ENCODE peak calls at places on chromosomes 16 and 17, in four cellular contexts. D is A549, K is adrenal gland, I is ovary. E is an unnamed sample.

GRCh38 chr16:79816081-79816497 is 215.6 kb upstream of the MAF start:
- DNase-seq in D (no peak), K (no peak), I (no peak), E (no peak)

GRCh38 chr16:31713945-31714898 is 159.4 kb upstream of the ZNF267 start:
- DNase-seq in D (no peak), K (peak; percentile 48), I (no peak), E (no peak)

GRCh38 chr16:66107661-66108060 is 258.8 kb upstream of the CDH5 start:
- DNase-seq in D (no peak), K (no peak), I (no peak), E (no peak)

GRCh38 chr17:61469474-61469873 is 17.3 kb downstream of the TBX4 start:
- DNase-seq in D (no peak), K (no peak), I (no peak), E (no peak)

GRCh38 chr16:56610609-56611111 is 2.3 kb downstream of the MT2A start:
- DNase-seq in D (no peak), K (no peak), I (no peak), E (no peak)

GRCh38 chr16:31505483-31505882 is 2.7 kb downstream of the RUSF1 start:
- DNase-seq in D (no peak), K (no peak), I (no peak), E (no peak)

GRCh38 chr17:28953444-28954118 is 2.3 kb upstream of the PHF12 start:
- DNase-seq in D (peak; percentile 68), K (peak; percentile 78), I (peak; percentile 66), E (peak; percentile 32)

GRCh38 chr16:27880312-27880711 is 183.2 kb downstream of the GSG1L start:
- DNase-seq in D (no peak), K (no peak), I (no peak), E (no peak)

GRCh38 chr17:77420804-77421634 is 280.2 kb downstream of the SEC14L1 start:
- DNase-seq in D (peak; percentile 70), K (no peak), I (peak; percentile 82), E (peak; percentile 59)

GRCh38 chr17:72135546-72136325 is 14.9 kb downstream of the SOX9 start:
- DNase-seq in D (no peak), K (no peak), I (no peak), E (no peak)

GRCh38 chr17:48074322-48075054 is 26.3 kb downstream of the NFE2L1 start:
- DNase-seq in D (peak; percentile 80), K (peak; percentile 96), I (peak; percentile 88), E (peak; percentile 79)

GRCh38 chr17:56499799-56500388 is 93.6 kb upstream of the NOG start:
- DNase-seq in D (peak; percentile 66), K (no peak), I (no peak), E (no peak)

GRCh38 chr17:75652934-75653549 is 13.9 kb downstream of the RECQL5 start:
- DNase-seq in D (peak; percentile 58), K (no peak), I (no peak), E (no peak)

GRCh38 chr16:23833960-23834685 is 1.7 kb upstream of the PRKCB start:
- DNase-seq in D (no peak), K (no peak), I (no peak), E (no peak)

GRCh38 chr16:1984347-1985225 is 593 bp downstream of the GFER start:
- DNase-seq in D (no peak), K (no peak), I (no peak), E (no peak)

GRCh38 chr17:79558573-79558900 is 52.3 kb downstream of the RBFOX3 start:
- DNase-seq in D (no peak), K (no peak), I (no peak), E (no peak)

GRCh38 chr16:28596840-28597691 is at the start of gene SULT1A2:
- DNase-seq in D (no peak), K (no peak), I (no peak), E (no peak)

GRCh38 chr17:36591434-36592315 is at the start of gene DHRS11:
- DNase-seq in D (peak; percentile 73), K (peak; percentile 89), I (peak; percentile 83), E (peak; percentile 68)

GRCh38 chr16:85567101-85567866 is 45.8 kb upstream of the GSE1 start:
- DNase-seq in D (no peak), K (no peak), I (no peak), E (no peak)

GRCh38 chr16:28820016-28820415 is 2.8 kb upstream of the ATXN2L start:
- DNase-seq in D (peak; percentile 50), K (no peak), I (peak; percentile 45), E (no peak)

GRCh38 chr17:145671-146541 is 8.5 kb downstream of the SCGB1C2 start:
- DNase-seq in D (no peak), K (peak; percentile 48), I (peak; percentile 20), E (peak; percentile 3)

GRCh38 chr17:2388705-2389099 is 12.2 kb downstream of the MNT start:
- DNase-seq in D (peak; percentile 67), K (no peak), I (no peak), E (no peak)

GRCh38 chr17:74512624-74513084 is 18.6 kb downstream of the CD300LB start:
- DNase-seq in D (peak; percentile 15), K (peak; percentile 51), I (no peak), E (no peak)

GRCh38 chr16:89410794-89411309 is 79.5 kb downstream of the ANKRD11 start:
- DNase-seq in D (no peak), K (peak; percentile 86), I (peak; percentile 45), E (peak; percentile 91)

GRCh38 chr16:89408315-89408714 is 82.0 kb downstream of the ANKRD11 start:
- DNase-seq in D (no peak), K (peak; percentile 73), I (no peak), E (no peak)

GRCh38 chr16:89410322-89410721 is 80.0 kb downstream of the ANKRD11 start:
- DNase-seq in D (no peak), K (no peak), I (no peak), E (no peak)

GRCh38 chr16:89407925-89408300 is 82.4 kb downstream of the ANKRD11 start:
- DNase-seq in D (no peak), K (peak; percentile 76), I (no peak), E (no peak)

GRCh38 chr16:89409161-89409711 is 81.1 kb downstream of the ANKRD11 start:
- DNase-seq in D (no peak), K (no peak), I (no peak), E (no peak)
- H3K4me1 ChIP-seq in D (peaks cover 64% of the 10 kb centered on the region), K (peaks cover 48% of the 10 kb centered on the region), I (peaks cover 53% of the 10 kb centered on the region), E (peaks cover 30% of the 10 kb centered on the region)

GRCh38 chr16:57668630-57669475 is 747 bp downstream of the ADGRG3 start:
- DNase-seq in D (no peak), K (no peak), I (no peak), E (no peak)

GRCh38 chr16:57667069-57667525 is 1.0 kb upstream of the ADGRG3 start:
- DNase-seq in D (no peak), K (no peak), I (no peak), E (no peak)

GRCh38 chr16:57669476-57670162 is 1.5 kb downstream of the ADGRG3 start:
- DNase-seq in D (no peak), K (no peak), I (no peak), E (no peak)

GRCh38 chr16:57667526-57668258 is 414 bp upstream of the ADGRG3 start:
- DNase-seq in D (peak; percentile 54), K (peak; percentile 82), I (peak; percentile 41), E (no peak)

GRCh38 chr16:57668259-57668563 is at the start of gene ADGRG3:
- DNase-seq in D (no peak), K (no peak), I (no peak), E (no peak)
- H3K4me3 ChIP-seq in D (no peak within 1 kb of the TSS), K (no peak within 1 kb of the TSS), I (no peak within 1 kb of the TSS), E (no peak within 1 kb of the TSS)

DNA sequence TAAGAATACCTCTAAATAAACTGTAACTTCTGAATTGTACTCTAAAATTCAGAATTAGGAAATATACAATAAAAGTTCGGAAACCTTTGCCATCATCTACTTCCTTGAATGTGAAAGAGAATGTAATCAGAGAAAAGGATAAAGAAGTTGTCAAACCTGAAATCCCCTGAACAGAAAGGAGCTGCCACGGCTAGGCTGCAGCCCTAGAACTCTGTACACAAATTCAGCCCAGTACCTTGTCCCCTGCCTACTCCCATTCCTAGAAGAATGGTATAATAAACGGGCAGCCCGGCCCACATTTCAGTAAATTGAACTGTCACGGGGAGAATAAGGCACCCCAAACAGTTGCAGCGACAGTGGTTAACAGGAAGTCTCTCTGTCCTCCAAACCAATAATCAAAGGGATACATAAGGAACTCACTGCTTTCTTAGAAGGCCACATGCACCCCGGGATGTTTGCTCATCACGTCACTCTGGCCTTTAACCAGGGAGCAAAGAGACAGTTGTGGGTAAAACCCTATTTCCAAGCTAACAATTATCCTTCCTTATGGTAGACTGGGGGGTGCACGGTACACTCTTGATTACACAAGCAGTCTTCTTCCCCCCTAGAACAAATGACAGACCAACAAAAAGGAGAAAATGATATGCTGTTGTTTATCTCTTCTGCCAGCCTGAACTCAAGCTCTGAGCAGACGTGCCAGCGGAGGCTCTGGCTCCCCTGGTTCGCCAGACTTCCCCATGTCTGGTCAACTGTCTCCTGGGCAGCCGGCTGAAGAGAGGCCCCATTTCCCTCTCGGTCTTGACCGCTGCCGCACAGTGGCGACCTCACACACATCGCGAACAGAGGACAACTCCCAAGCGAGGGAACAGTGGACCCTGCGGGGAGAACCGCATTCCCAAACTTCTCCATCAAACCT is 24.5 kb upstream of the RFFL start:
- DNase-seq in D (peak; percentile 75), K (peak; percentile 81), I (no peak), E (peak; percentile 54)
- TF ChIP-seq POLR2A in D (peak; percentile 21), K (no peak), I (no peak), E (no peak)

DNA sequence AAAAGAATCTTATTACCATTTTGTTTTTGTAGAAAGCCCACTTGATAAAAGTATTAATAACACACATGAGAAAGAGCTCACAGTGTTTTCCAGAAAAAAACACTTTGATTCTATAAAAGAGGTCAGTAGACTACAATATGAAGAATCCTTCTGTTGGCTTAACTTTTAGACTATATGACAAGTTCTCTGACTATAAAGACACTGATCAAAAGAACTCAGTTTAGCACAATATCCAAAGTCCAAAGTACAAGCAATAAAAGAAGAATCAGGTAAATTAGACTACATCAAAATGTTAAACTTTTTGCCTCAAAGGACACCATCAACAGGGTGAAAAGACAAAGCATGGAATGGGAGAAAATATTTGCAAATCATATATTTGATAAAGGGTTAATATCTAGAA is 11.2 kb upstream of the SMG1 start:
- DNase-seq in D (no peak), K (no peak), I (no peak), E (no peak)
- H3K4me1 ChIP-seq in D (peaks cover 13% of the 10 kb centered on the region), K (no peaks in the 10 kb centered on the region), I (no peaks in the 10 kb centered on the region), E (no peaks in the 10 kb centered on the region)

DNA sequence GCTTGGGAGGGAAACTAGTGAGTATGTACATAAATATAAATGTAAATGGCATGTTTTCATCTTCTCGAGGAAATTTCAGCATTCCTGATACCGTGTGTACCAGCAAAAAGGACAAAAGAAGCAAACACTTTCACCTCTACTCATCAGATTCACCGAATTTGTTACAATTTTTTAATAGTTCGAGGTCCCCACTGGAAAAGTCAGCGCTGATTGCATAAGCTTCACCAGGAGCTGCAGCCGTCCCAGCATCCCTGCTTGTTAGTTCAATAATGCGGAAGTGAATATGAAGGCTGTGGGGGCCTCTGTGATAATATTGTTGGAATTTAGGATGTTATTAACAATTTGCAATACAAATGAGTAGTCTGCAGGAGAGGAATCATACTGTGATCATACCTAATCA is 371.5 kb upstream of the MON1B start:
- DNase-seq in D (no peak), K (no peak), I (no peak), E (no peak)
- H3K4me3 ChIP-seq in D (no peak overlapping the region), K (no peak overlapping the region), I (no peak overlapping the region), E (no peak overlapping the region)